ENCODE peak calls at places on chromosomes 4 and X, in ten cellular contexts. O is spleen, I is esophagus muscularis mucosa, E is sigmoid colon, M is H1, G is breast epithelium, L is HCT116, Y is suprapubic skin, H is prostate gland, C is K562. T is an unnamed sample.

GRCh38 chr4:154506253-154506652 is 14.7 kb upstream of the DCHS2 start:
- DNase-seq in O (no peak), I (peak; percentile 80), E (no peak), M (no peak), G (no peak), L (peak; percentile 13), Y (no peak), H (peak; percentile 13), C (peak; percentile 29), T (no peak)

GRCh38 chr4:108426493-108426892 is 193.9 kb upstream of the RPL34 start:
- DNase-seq in O (no peak), I (no peak), E (no peak), M (no peak), G (no peak), L (no peak), Y (no peak), H (no peak), C (no peak), T (no peak)

GRCh38 chrX:45758319-45758718 is 557.6 kb upstream of the DIPK2B start:
- DNase-seq in O (no peak), I (no peak), E (no peak), M (no peak), G (no peak), L (no peak), Y (no peak), H (no peak), C (no peak), T (peak; percentile 17)

GRCh38 chr4:13527983-13528822 is 16.1 kb downstream of the NKX3-2 start:
- DNase-seq in O (peak; percentile 79), I (no peak), E (peak; percentile 68), M (no peak), G (no peak), L (no peak), Y (no peak), H (no peak), C (peak; percentile 6), T (no peak)

GRCh38 chrX:101507372-101507771 is 22.1 kb downstream of the ARMCX4 start:
- DNase-seq in O (no peak), I (no peak), E (no peak), M (no peak), G (no peak), L (no peak), Y (no peak), H (no peak), C (no peak), T (no peak)

GRCh38 chrX:74343327-74343969 is 39.5 kb downstream of the ZCCHC13 start:
- DNase-seq in O (no peak), I (no peak), E (no peak), M (no peak), G (no peak), L (no peak), Y (no peak), H (no peak), C (no peak), T (no peak)

GRCh38 chr4:162017863-162018262 is 145.9 kb downstream of the FSTL5 start:
- DNase-seq in O (no peak), I (no peak), E (no peak), M (no peak), G (no peak), L (no peak), Y (no peak), H (no peak), C (no peak), T (no peak)

GRCh38 chr4:41505161-41505653 is 32.8 kb upstream of the LIMCH1 start:
- DNase-seq in O (no peak), I (no peak), E (no peak), M (no peak), G (peak; percentile 57), L (no peak), Y (no peak), H (no peak), C (no peak), T (no peak)

GRCh38 chr4:31455612-31456011 is 735.4 kb downstream of the PCDH7 start:
- DNase-seq in O (no peak), I (no peak), E (no peak), M (no peak), G (no peak), L (no peak), Y (no peak), H (no peak), C (no peak), T (no peak)

DNA sequence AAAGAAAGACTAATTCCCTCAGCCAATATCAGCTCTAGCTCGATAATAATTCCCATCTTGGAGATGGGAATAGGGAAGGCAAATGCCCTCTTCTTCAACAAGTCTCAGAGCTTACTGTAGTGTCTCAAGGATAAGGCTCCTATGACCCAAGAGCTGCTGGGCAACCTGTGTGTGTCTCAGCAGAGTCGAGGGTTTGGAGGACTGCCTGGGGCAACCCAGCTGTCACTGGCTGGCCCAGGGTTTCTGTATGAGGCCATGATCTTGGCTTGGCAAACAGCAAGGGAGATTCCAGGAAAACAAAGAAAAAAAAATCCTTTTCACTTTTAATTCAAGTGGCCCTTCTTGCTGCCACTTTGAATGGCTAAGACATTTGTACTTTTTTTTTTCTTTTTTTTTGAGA is 34.3 kb downstream of the TMSB4X start:
- DNase-seq in O (no peak), I (no peak), E (no peak), M (no peak), G (peak; percentile 53), L (no peak), Y (no peak), H (no peak), C (no peak), T (no peak)
- TF ChIP-seq POLR2AphosphoS5 in O (no peak), I (no peak), E (no peak), M (no peak), G (no peak), L (no peak), Y (no peak), H (no peak), C (no peak), T (no peak)

GRCh38 chr4:77174426-77174825 is 17.4 kb downstream of the CCNG2 start:
- DNase-seq in O (no peak), I (no peak), E (no peak), M (no peak), G (no peak), L (no peak), Y (no peak), H (no peak), C (no peak), T (no peak)
- H3K4me1 ChIP-seq in O (no peaks in the 10 kb centered on the region), I (no peaks in the 10 kb centered on the region), E (no peaks in the 10 kb centered on the region), M (peaks cover 8% of the 10 kb centered on the region), G (no peaks in the 10 kb centered on the region), L (peaks cover 10% of the 10 kb centered on the region), Y (peaks cover 20% of the 10 kb centered on the region), H (no peaks in the 10 kb centered on the region), C (no peaks in the 10 kb centered on the region), T (no peaks in the 10 kb centered on the region)

GRCh38 chr4:6224725-6225124 is 24.4 kb upstream of the JAKMIP1 start:
- DNase-seq in O (no peak), I (no peak), E (peak; percentile 0), M (no peak), G (no peak), L (no peak), Y (no peak), H (no peak), C (no peak), T (no peak)
- TF ChIP-seq POLR2AphosphoS5 in O (no peak), I (no peak), E (no peak), M (no peak), G (no peak), L (no peak), Y (no peak), H (no peak), C (no peak), T (no peak)

DNA sequence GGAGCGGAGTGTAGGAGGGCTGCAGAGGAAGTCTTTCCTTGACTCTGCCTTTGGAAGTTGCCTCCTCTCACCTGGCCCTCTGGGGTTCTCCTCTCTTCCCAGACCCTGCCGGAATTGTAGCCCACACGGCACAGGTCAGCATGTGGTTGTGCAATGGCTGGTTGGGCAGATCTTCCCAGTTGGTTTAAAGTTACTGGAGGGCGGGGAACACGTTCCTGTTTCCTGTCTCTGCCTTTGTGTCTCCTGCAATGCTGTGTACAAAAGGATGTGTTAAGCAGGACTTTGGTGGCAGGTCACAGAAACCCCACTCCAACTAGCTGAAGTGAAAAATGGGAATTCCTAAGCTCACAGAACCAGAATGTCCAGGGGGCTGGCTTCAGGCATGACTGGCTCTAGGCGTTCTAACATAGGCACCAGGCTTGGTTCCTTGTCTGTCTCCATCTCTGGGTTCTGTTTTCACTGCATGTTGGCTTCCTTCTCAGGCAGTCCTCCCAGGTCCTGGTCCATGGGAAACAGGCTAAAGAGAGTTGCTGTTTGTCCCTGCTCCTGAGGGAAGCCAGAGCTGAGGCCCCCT is 19.9 kb downstream of the SORCS2 start:
- DNase-seq in O (no peak), I (no peak), E (no peak), M (no peak), G (no peak), L (no peak), Y (no peak), H (no peak), C (no peak), T (no peak)
- H3K4me1 ChIP-seq in O (no peaks in the 10 kb centered on the region), I (peaks cover 28% of the 10 kb centered on the region), E (peaks cover 19% of the 10 kb centered on the region), M (no peaks in the 10 kb centered on the region), G (peaks cover 5% of the 10 kb centered on the region), L (peaks cover 16% of the 10 kb centered on the region), Y (peaks cover 36% of the 10 kb centered on the region), H (peaks cover 2% of the 10 kb centered on the region), C (peaks cover 2% of the 10 kb centered on the region), T (peaks cover 7% of the 10 kb centered on the region)